ENCODE peak calls at places on chromosomes 2 and 18, in ten cellular contexts. Q is upper lobe of right lung, C is tibial artery, H is endothelial cell, P is body of pancreas, S is cardiac fibroblast, L is epithelial cell of esophagus, U is stomach, K is neural progenitor cell, F is astrocyte of the spinal cord. E is an unnamed sample.

GRCh38 chr2:37671013-37671815 is at the start of gene CDC42EP3:
- DNase-seq in C (peak), K (peak), U (peak), P (peak), S (peak), Q (peak), L (peak), F (no peak), H (peak), E (peak)

GRCh38 chr2:229160180-229160579 is 110.9 kb downstream of the PID1 start:
- DNase-seq in S (no peak), L (peak), F (no peak), H (no peak), C (no peak), U (peak), K (no peak), Q (no peak), P (peak), E (no peak)

GRCh38 chr2:64636105-64636873 is 17.4 kb downstream of the SERTAD2 start:
- DNase-seq in U (no peak), Q (no peak), L (no peak), F (no peak), C (no peak), H (no peak), P (no peak), S (no peak), K (no peak), E (peak)

GRCh38 chr2:172849519-172850217 is 114.0 kb downstream of the RAPGEF4 start:
- DNase-seq in C (no peak), K (no peak), Q (no peak), P (no peak), U (no peak), H (no peak), S (no peak), F (no peak), L (peak), E (no peak)

GRCh38 chr18:22827216-22827615 is 105.9 kb upstream of the RBBP8 start:
- DNase-seq in U (no peak), P (no peak), S (peak), H (no peak), F (no peak), C (no peak), K (no peak), L (peak), Q (no peak), E (no peak)

GRCh38 chr2:152307863-152308262 is 27.1 kb upstream of the FMNL2 start:
- DNase-seq in U (no peak), Q (no peak), F (no peak), K (no peak), L (peak), H (no peak), C (no peak), S (no peak), P (no peak), E (no peak)

GRCh38 chr2:237449193-237449797 is 35.3 kb upstream of the COL6A3 start:
- DNase-seq in C (peak), L (no peak), S (peak), P (no peak), F (no peak), K (no peak), H (peak), Q (peak), U (no peak), E (peak)

GRCh38 chr2:9535177-9535576 is 20.5 kb downstream of the ADAM17 start:
- DNase-seq in F (no peak), Q (no peak), H (no peak), P (no peak), U (no peak), L (no peak), K (no peak), S (no peak), C (no peak), E (no peak)

GRCh38 chr2:215579809-215580208 is 143.9 kb upstream of the FN1 start:
- DNase-seq in F (peak), U (no peak), P (no peak), L (peak), C (peak), S (peak), K (no peak), Q (no peak), H (no peak), E (no peak)

GRCh38 chr2:213281156-213281555 is 3.1 kb upstream of the SPAG16 start:
- DNase-seq in P (no peak), H (no peak), K (no peak), Q (no peak), U (no peak), F (peak), L (no peak), C (no peak), S (peak), E (no peak)

GRCh38 chr2:66305714-66306113 is 129.2 kb upstream of the MEIS1 start:
- DNase-seq in P (peak), U (peak), C (peak), L (peak), F (peak), K (no peak), Q (peak), S (peak), H (no peak), E (peak)

GRCh38 chr2:39408351-39409136 is 28.5 kb downstream of the MAP4K3 start:
- DNase-seq in Q (no peak), U (no peak), L (no peak), H (no peak), S (no peak), F (no peak), P (no peak), K (no peak), C (no peak), E (no peak)

GRCh38 chr2:133713049-133713580 is 144.9 kb upstream of the NCKAP5 start:
- DNase-seq in F (no peak), H (no peak), Q (no peak), L (peak), S (no peak), U (no peak), C (no peak), K (no peak), P (no peak), E (no peak)

GRCh38 chr18:58882681-58883080 is 18.0 kb downstream of the ZNF532 start:
- DNase-seq in P (no peak), L (no peak), Q (no peak), H (no peak), K (no peak), S (no peak), U (no peak), F (no peak), C (no peak), E (no peak)

GRCh38 chr2:31227711-31228125 is 6.2 kb upstream of the EHD3 start:
- DNase-seq in H (no peak), F (no peak), P (no peak), K (no peak), L (peak), C (no peak), U (no peak), Q (no peak), S (no peak), E (no peak)

GRCh38 chr2:127061377-127062273 is 45.3 kb downstream of the BIN1 start:
- DNase-seq in P (no peak), L (no peak), K (no peak), H (peak), Q (no peak), C (no peak), F (peak), U (no peak), S (peak), E (no peak)

GRCh38 chr18:32086866-32087265 is 4.8 kb upstream of the RNF138 start:
- DNase-seq in Q (no peak), L (peak), C (no peak), U (no peak), F (peak), K (no peak), S (peak), H (no peak), P (no peak), E (no peak)

GRCh38 chr18:26621161-26622026 is 73.0 kb upstream of the KCTD1 start:
- DNase-seq in K (peak), U (peak), H (peak), F (peak), Q (peak), P (peak), S (peak), L (peak), C (peak), E (no peak)

GRCh38 chr18:13566941-13567762 is 159.2 kb downstream of the FAM210A start:
- DNase-seq in C (peak), U (no peak), F (peak), L (no peak), Q (peak), P (no peak), H (no peak), S (no peak), K (no peak), E (peak)

GRCh38 chr2:5482929-5483331 is 209.3 kb upstream of the SOX11 start:
- DNase-seq in U (no peak), S (no peak), K (peak), L (no peak), F (peak), C (no peak), P (no peak), Q (no peak), H (no peak), E (no peak)

DNA sequence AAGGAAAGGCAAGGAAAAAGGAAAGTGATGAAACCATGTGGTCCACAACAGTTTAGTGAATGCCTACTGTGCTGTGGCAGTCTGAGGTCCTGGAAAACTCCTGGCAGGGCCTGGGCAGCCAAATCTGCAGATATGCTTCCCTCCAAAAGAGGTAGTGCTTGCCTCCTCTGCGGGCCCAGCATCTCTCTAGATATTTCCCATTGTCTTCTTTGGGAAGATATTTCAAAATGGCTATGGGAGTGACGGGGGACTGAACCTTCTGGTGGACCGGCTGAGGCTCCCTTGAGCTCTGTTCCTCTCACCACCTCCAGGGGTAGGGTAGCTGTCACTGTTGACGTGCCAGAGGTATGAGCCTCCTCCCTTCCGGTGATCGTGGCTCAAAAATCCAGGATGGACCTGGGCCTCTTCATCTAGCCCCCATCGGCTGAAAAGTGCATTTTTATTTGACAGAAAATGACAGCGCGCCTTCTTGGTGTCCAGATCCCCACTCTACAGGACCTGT is 9.2 kb upstream of the PAX3 start:
- DNase-seq in S (no peak), Q (no peak), P (no peak), H (no peak), U (no peak), K (no peak), C (no peak), F (no peak), L (no peak), E (no peak)
- TF ChIP-seq CTCF in S (no peak), Q (no peak), P (no peak), H (no peak), U (no peak), K (no peak), C (no peak), F (no peak), L (no peak), E (no peak)

GRCh38 chr2:206442854-206443734 is at the start of gene ADAM23:
- DNase-seq in L (peak), K (peak), F (peak), Q (no peak), U (no peak), H (peak), S (peak), P (peak), C (no peak), E (no peak)
- TF ChIP-seq CTCF in L (no peak), K (peak), F (peak), Q (no peak), U (no peak), H (no peak), S (no peak), P (no peak), C (no peak), E (no peak)

GRCh38 chr18:75107196-75107930 is 101.6 kb downstream of the PTGR3 start:
- DNase-seq in P (no peak), S (no peak), U (no peak), F (no peak), L (no peak), C (no peak), K (no peak), Q (no peak), H (no peak), E (no peak)

GRCh38 chr18:75104483-75104882 is 104.5 kb downstream of the PTGR3 start:
- DNase-seq in C (no peak), P (no peak), H (no peak), L (no peak), K (no peak), Q (no peak), F (no peak), S (no peak), U (no peak), E (no peak)

GRCh38 chr18:75106746-75107145 is 102.2 kb downstream of the PTGR3 start:
- DNase-seq in Q (no peak), L (no peak), F (no peak), C (no peak), H (no peak), U (no peak), S (no peak), P (no peak), K (no peak), E (no peak)

GRCh38 chr18:75107931-75108276 is 101.0 kb downstream of the PTGR3 start:
- DNase-seq in H (no peak), K (no peak), C (no peak), Q (no peak), U (no peak), S (no peak), L (no peak), F (no peak), P (no peak), E (no peak)

DNA sequence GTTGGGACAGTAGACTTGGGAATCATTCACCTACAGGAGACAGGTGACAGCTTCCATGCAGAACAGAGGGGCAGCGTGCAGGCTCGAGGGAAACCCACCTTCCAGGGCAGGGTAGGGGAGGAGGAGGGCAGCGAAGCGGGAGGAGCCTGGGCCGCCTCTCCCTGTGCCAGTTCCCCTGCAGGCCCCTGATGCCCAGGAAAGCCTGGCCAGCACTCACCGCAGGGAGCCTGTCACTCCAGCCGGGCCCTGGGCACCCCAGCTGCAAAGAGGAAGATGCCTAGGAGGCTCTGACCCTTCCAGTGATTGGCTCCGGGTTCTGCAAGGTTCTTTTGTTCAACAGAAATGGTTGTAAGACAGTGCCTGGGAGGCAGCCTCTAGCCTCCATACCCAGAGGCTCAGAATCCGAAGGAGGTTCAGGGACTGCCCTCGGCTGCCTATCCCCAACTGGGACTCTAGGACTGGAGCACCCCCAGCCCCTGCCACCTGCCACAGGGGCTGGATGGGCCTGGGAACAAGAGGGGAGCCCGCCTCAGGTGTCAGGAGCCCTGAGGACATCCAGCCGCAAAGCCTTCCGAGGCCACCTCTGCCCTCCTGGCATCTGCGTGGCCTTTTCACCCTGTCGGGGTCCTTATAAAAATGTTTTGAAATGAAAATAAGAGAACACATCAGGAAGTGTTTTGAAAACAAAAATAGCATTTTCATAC is 103.2 kb downstream of the PTGR3 start:
- DNase-seq in L (no peak), C (no peak), F (no peak), S (no peak), K (no peak), U (no peak), P (no peak), H (no peak), Q (no peak), E (peak)
- TF ChIP-seq CTCF in L (no peak), C (no peak), F (no peak), S (no peak), K (no peak), U (no peak), P (no peak), H (no peak), Q (no peak), E (no peak)

GRCh38 chr18:51072586-51073303 is 42.7 kb downstream of the SMAD4 start:
- DNase-seq in S (no peak), H (no peak), F (no peak), K (no peak), U (no peak), C (no peak), P (no peak), L (no peak), Q (no peak), E (no peak)

GRCh38 chr18:51076503-51076902 is 46.5 kb downstream of the SMAD4 start:
- DNase-seq in H (no peak), L (no peak), K (no peak), S (no peak), Q (no peak), C (no peak), F (no peak), U (no peak), P (no peak), E (no peak)

GRCh38 chr18:51077217-51077616 is 47.2 kb downstream of the SMAD4 start:
- DNase-seq in F (peak), P (no peak), S (peak), H (no peak), K (no peak), U (no peak), Q (no peak), C (no peak), L (peak), E (no peak)

GRCh38 chr18:51078026-51078425 is 48.0 kb downstream of the SMAD4 start:
- DNase-seq in P (no peak), C (no peak), S (no peak), L (no peak), U (no peak), K (no peak), Q (no peak), F (no peak), H (no peak), E (no peak)

DNA sequence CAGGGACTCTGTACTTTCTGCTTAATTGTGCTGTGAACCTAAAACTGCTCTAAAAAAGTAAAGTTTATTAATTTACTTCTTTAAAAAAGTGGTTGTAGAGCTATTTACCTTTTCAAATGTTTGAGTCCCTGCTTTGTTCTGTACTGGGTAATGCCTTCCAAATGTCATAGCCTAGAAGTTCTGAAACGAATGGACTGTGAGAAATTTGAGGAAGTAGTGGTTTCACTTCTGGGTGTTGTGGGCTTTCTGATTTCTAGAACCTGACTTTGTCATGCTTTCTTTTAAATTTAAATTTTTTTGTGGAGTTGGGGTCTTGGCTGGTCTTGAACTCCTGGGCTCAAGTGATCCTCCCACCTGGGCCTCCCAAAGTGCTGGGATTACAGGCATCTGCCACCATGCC is 44.6 kb downstream of the SMAD4 start:
- DNase-seq in U (no peak), K (no peak), P (no peak), F (no peak), C (no peak), H (no peak), Q (no peak), S (no peak), L (no peak), E (no peak)
- TF ChIP-seq CTCF in U (no peak), K (no peak), P (no peak), F (no peak), C (no peak), H (no peak), Q (no peak), S (no peak), L (no peak), E (no peak)

DNA sequence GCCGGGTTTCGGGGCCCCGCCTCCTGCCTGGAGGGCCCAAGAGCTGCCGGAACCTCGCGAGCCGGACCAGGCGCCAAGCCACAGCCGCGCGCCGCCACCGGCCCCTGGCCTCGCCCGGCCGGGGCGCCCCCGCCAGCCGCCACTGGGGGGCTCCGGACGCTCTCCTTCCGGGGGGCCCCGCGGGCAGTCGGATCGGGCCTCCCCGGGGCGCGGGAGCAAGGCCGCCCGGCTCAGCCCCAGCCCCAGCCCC is 17.4 kb upstream of the HAAO start:
- DNase-seq in C (peak), H (peak), Q (peak), P (peak), U (peak), S (peak), L (peak), K (peak), F (no peak), E (peak)
- TF ChIP-seq CTCF in C (peak), H (peak), Q (peak), P (peak), U (no peak), S (no peak), L (no peak), K (peak), F (no peak), E (no peak)

GRCh38 chr2:1047485-1047884 is 96.8 kb downstream of the SNTG2 start:
- DNase-seq in L (no peak), C (no peak), S (peak), U (no peak), K (no peak), Q (no peak), P (no peak), H (no peak), F (peak), E (no peak)
- TF ChIP-seq CTCF in L (no peak), C (no peak), S (peak), U (no peak), K (peak), Q (no peak), P (no peak), H (peak), F (no peak), E (no peak)

GRCh38 chr2:148258124-148258523 is 237.2 kb downstream of the MBD5 start:
- DNase-seq in K (no peak), S (no peak), P (no peak), H (no peak), F (no peak), U (no peak), C (no peak), L (no peak), Q (no peak), E (no peak)
- TF ChIP-seq CTCF in K (no peak), S (no peak), P (no peak), H (no peak), F (no peak), U (no peak), C (no peak), L (no peak), Q (no peak), E (no peak)

GRCh38 chr2:63050916-63051794 is 525 bp downstream of the OTX1 start:
- DNase-seq in U (no peak), C (no peak), L (peak), S (no peak), Q (no peak), K (peak), P (peak), F (no peak), H (peak), E (no peak)

GRCh38 chr2:63051795-63052333 is 1.2 kb downstream of the OTX1 start:
- DNase-seq in S (no peak), C (no peak), F (no peak), L (no peak), Q (no peak), K (peak), P (no peak), H (peak), U (no peak), E (no peak)

GRCh38 chr2:63048367-63049171 is 2.1 kb upstream of the OTX1 start:
- DNase-seq in C (no peak), Q (no peak), H (peak), F (no peak), K (peak), S (no peak), P (peak), L (peak), U (no peak), E (no peak)

GRCh38 chr2:63049291-63050185 is 1.1 kb upstream of the OTX1 start:
- DNase-seq in C (no peak), U (no peak), L (peak), H (peak), F (peak), P (no peak), S (peak), K (peak), Q (no peak), E (no peak)

GRCh38 chr2:63050186-63050915 is at the start of gene OTX1:
- DNase-seq in P (peak), F (no peak), S (peak), Q (peak), U (peak), K (peak), H (peak), L (peak), C (no peak), E (peak)
- TF ChIP-seq CTCF in P (no peak), F (no peak), S (no peak), Q (no peak), U (no peak), K (no peak), H (no peak), L (no peak), C (no peak), E (no peak)

GRCh38 chr2:42792583-42793313 is at the start of gene HAAO:
- DNase-seq in Q (peak), F (no peak), P (peak), C (no peak), H (peak), S (no peak), K (peak), U (peak), L (peak), E (peak)
- TF ChIP-seq CTCF in Q (peak), F (peak), P (no peak), C (peak), H (no peak), S (no peak), K (peak), U (no peak), L (no peak), E (peak)

E was measured in Peyer's patch.